ENCODE peak calls at places on chromosomes 5 and 9, in four cellular contexts. F, T, R and M are unnamed samples.
A peak's percentile ranks its signal among the peaks of the same experiment; 100 is the strongest.

GRCh38 chr5:155564541-155564940 is 551.0 kb downstream of the KIF4B start:
- DNase-seq in F (no peak), R (no peak), T (no peak), M (no peak)

GRCh38 chr5:147391781-147392180 is 118.1 kb downstream of the DPYSL3 start:
- DNase-seq in F (peak; percentile 33), R (peak; percentile 25), T (no peak), M (no peak)

GRCh38 chr9:72422214-72422613 is 57.2 kb upstream of the ZFAND5 start:
- DNase-seq in T (no peak), R (no peak), F (no peak), M (no peak)

GRCh38 chr9:69546265-69546664 is 125.9 kb downstream of the APBA1 start:
- DNase-seq in T (no peak), F (no peak), R (peak; percentile 21), M (peak; percentile 63)

GRCh38 chr9:27505744-27506161 is 18.3 kb upstream of the IFNK start:
- DNase-seq in R (no peak), T (no peak), F (no peak), M (no peak)

GRCh38 chr5:3325206-3325605 is 270.4 kb upstream of the IRX1 start:
- DNase-seq in T (no peak), F (no peak), R (no peak), M (no peak)

GRCh38 chr5:72388652-72389051 is 68.5 kb downstream of the PTCD2 start:
- DNase-seq in F (peak; percentile 71), R (no peak), T (no peak), M (peak; percentile 51)

GRCh38 chr5:160655717-160656116 is 196.3 kb downstream of the ATP10B start:
- DNase-seq in F (no peak), R (no peak), T (no peak), M (no peak)

GRCh38 chr5:83553000-83553486 is 81.5 kb downstream of the VCAN start:
- DNase-seq in F (peak; percentile 48), R (no peak), T (no peak), M (no peak)

GRCh38 chr5:115486728-115487127 is 57.8 kb downstream of the FEM1C start:
- DNase-seq in F (no peak), R (no peak), T (no peak), M (no peak)

GRCh38 chr5:45568813-45569212 is 127.4 kb downstream of the HCN1 start:
- DNase-seq in R (no peak), T (no peak), F (no peak), M (no peak)

GRCh38 chr9:115106001-115106400 is 12.0 kb downstream of the TNC start:
- DNase-seq in R (peak; percentile 12), F (no peak), T (no peak), M (no peak)

GRCh38 chr9:81671880-81672280 is 17.5 kb downstream of the TLE1 start:
- DNase-seq in R (no peak), F (peak; percentile 89), T (no peak), M (peak; percentile 46)

GRCh38 chr9:117084221-117084620 is 330.6 kb downstream of the ASTN2 start:
- DNase-seq in T (no peak), R (no peak), F (no peak), M (no peak)

GRCh38 chr9:35568196-35568595 is 36.9 kb upstream of the TESK1 start:
- DNase-seq in T (no peak), F (no peak), R (no peak), M (no peak)

GRCh38 chr9:110126986-110127864 is 80.7 kb downstream of the C9orf152 start:
- DNase-seq in R (peak; percentile 86), T (no peak), F (peak; percentile 81), M (no peak)

GRCh38 chr5:318341-318897 is 3.1 kb upstream of the AHRR start:
- DNase-seq in R (no peak), F (no peak), T (no peak), M (no peak)

GRCh38 chr5:321233-321725 is at the start of gene AHRR:
- DNase-seq in T (no peak), F (no peak), R (peak; percentile 12), M (no peak)

GRCh38 chr5:320524-321232 is 836 bp upstream of the AHRR start:
- DNase-seq in F (no peak), T (no peak), R (no peak), M (no peak)

GRCh38 chr5:317086-317811 is 4.3 kb upstream of the AHRR start:
- DNase-seq in T (no peak), F (no peak), R (peak; percentile 53), M (no peak)

GRCh38 chr5:318931-319601 is 2.4 kb upstream of the AHRR start:
- DNase-seq in F (no peak), T (no peak), R (peak; percentile 10), M (no peak)
- H3K27me3 ChIP-seq in F (peaks cover 9% of the 10 kb centered on the region), T (peaks cover 48% of the 10 kb centered on the region), R (peaks cover 35% of the 10 kb centered on the region), M (peaks cover 31% of the 10 kb centered on the region)

GRCh38 chr5:54895816-54896341 is 89.5 kb downstream of the ESM1 start:
- DNase-seq in F (peak; percentile 19), T (no peak), R (peak; percentile 28), M (no peak)
- TF ChIP-seq CTCF in F (peak; percentile 40), T (peak; percentile 12), R (peak; percentile 55), M (peak; percentile 55)

GRCh38 chr9:16039103-16039987 is 486.5 kb downstream of the CCDC171 start:
- DNase-seq in F (peak; percentile 67), T (no peak), R (peak; percentile 23), M (peak; percentile 56)

GRCh38 chr9:16044116-16044881 is 491.5 kb downstream of the CCDC171 start:
- DNase-seq in R (no peak), F (no peak), T (no peak), M (no peak)

GRCh38 chr9:16039988-16040761 is 487.3 kb downstream of the CCDC171 start:
- DNase-seq in R (peak; percentile 9), F (peak; percentile 51), T (no peak), M (no peak)
- H3K27ac ChIP-seq in R (no peak overlapping the region), F (peak overlapping the region; percentile 71), T (no peak overlapping the region), M (no peak overlapping the region)

GRCh38 chr9:136187197-136187596 is 17.7 kb downstream of the LHX3 start:
- DNase-seq in R (no peak), F (no peak), T (no peak), M (no peak)
- H3K27me3 ChIP-seq in R (peaks cover 62% of the 10 kb centered on the region), F (no peaks in the 10 kb centered on the region), T (peaks cover 31% of the 10 kb centered on the region), M (peaks cover 61% of the 10 kb centered on the region)

DNA sequence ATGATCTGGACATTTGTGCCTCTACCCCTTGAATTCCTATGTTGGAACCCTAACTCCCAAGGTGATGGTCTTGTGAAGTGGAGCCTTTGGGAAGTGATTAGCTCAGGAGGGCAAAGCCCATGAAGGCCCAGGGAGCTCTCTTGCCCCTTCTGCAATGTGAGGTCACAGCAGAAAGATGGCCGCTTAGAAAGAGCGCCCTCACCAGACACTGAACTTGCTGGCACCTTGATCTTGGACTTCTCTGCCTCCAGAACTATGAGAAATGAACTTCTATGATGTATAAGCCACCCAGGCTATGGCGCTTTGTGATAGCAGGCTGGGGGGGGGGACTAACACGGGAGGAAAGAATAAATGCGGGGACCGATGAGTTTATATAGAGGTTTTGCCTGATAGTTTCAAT is 45.3 kb downstream of the AGXT2 start:
- DNase-seq in T (no peak), F (no peak), R (no peak), M (no peak)
- TF ChIP-seq CTCF in T (no peak), F (no peak), R (no peak), M (no peak)

GRCh38 chr5:167233507-167233906 is 1057.9 kb upstream of the WWC1 start:
- DNase-seq in T (no peak), R (no peak), F (no peak), M (no peak)
- H3K27ac ChIP-seq in T (no peak overlapping the region), R (no peak overlapping the region), F (peak overlapping the region; percentile 16), M (no peak overlapping the region)

DNA sequence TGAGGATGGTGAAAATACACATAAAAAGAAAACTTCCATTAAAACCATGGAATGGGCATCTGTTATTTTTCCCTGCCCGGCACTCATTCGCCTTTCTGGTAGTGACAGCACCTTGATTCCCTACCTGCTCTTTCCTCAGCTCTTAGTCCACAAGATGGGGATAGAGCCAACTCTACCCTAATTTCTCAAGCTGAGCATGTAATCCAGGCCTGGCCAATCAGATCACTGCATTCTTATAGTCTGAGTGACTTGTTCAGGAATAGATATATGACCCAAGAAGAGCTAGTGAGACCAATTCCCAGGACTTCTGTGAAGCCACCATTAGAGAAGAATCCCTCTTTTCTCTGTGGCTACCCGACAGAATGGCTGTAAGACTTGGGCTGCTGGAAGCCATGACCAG is 58.1 kb downstream of the TSSK1B start:
- DNase-seq in F (no peak), T (no peak), R (no peak), M (no peak)
- H3K27me3 ChIP-seq in F (no peaks in the 10 kb centered on the region), T (no peaks in the 10 kb centered on the region), R (no peaks in the 10 kb centered on the region), M (no peaks in the 10 kb centered on the region)

GRCh38 chr5:39100301-39100850 is 26.2 kb upstream of the RICTOR start:
- DNase-seq in T (no peak), R (no peak), F (no peak), M (no peak)
- TF ChIP-seq CTCF in T (no peak), R (no peak), F (no peak), M (no peak)